ENCODE peak calls at places on chromosome 10, in nine cellular contexts. One of them, this sample, is unnamed.

GRCh38 chr10:71765907-71766716 is 7.2 kb downstream of the VSIR start:
- DNase-seq in smooth muscle cell of the brain vasculature: no peak
- DNase-seq in fibroblast of mammary gland: no peak
- DNase-seq in stimulated activated CD4-positive, alpha-beta T cell treated with anti-CD3 and anti-CD28 coated beads, Interleukin-2, amount 100 ng/mL, for 48 hours: no peak
- DNase-seq in stimulated activated naive B cell treated with anti-CD40 and anti-IgM and Interleukin-4, amounts not matched to agents 10 μg/mL and 1 μg/mL and 100 μg/mL, for 72 hours: no peak
- DNase-seq in tibial artery: no peak
- DNase-seq in activated T-cell treated with anti-CD3 and anti-CD28 coated beads, Interleukin-2, amount 50 U/mL, for 72 hours: no peak
- DNase-seq in coronary artery: no peak
- DNase-seq in NCI-H1417: no peak
- DNase-seq in this sample: no peak

GRCh38 chr10:3131098-3131497 is 41.5 kb downstream of the PITRM1 start:
- DNase-seq in smooth muscle cell of the brain vasculature: no peak
- DNase-seq in fibroblast of mammary gland: peak; percentile 73
- DNase-seq in stimulated activated CD4-positive, alpha-beta T cell treated with anti-CD3 and anti-CD28 coated beads, Interleukin-2, amount 100 ng/mL, for 48 hours: no peak
- DNase-seq in stimulated activated naive B cell treated with anti-CD40 and anti-IgM and Interleukin-4, amounts not matched to agents 10 μg/mL and 1 μg/mL and 100 μg/mL, for 72 hours: no peak
- DNase-seq in tibial artery: no peak
- DNase-seq in activated T-cell treated with anti-CD3 and anti-CD28 coated beads, Interleukin-2, amount 50 U/mL, for 72 hours: no peak
- DNase-seq in coronary artery: no peak
- DNase-seq in NCI-H1417: peak; percentile 47
- DNase-seq in this sample: no peak

GRCh38 chr10:44628921-44629320 is 244.0 kb upstream of the CXCL12 start:
- DNase-seq in smooth muscle cell of the brain vasculature: peak; percentile 18
- DNase-seq in fibroblast of mammary gland: peak; percentile 92
- DNase-seq in stimulated activated CD4-positive, alpha-beta T cell treated with anti-CD3 and anti-CD28 coated beads, Interleukin-2, amount 100 ng/mL, for 48 hours: no peak
- DNase-seq in stimulated activated naive B cell treated with anti-CD40 and anti-IgM and Interleukin-4, amounts not matched to agents 10 μg/mL and 1 μg/mL and 100 μg/mL, for 72 hours: no peak
- DNase-seq in tibial artery: no peak
- DNase-seq in activated T-cell treated with anti-CD3 and anti-CD28 coated beads, Interleukin-2, amount 50 U/mL, for 72 hours: no peak
- DNase-seq in coronary artery: no peak
- DNase-seq in NCI-H1417: no peak
- DNase-seq in this sample: no peak

GRCh38 chr10:12727832-12728215 is 273.7 kb downstream of the CCDC3 start:
- DNase-seq in smooth muscle cell of the brain vasculature: no peak
- DNase-seq in fibroblast of mammary gland: no peak
- DNase-seq in stimulated activated CD4-positive, alpha-beta T cell treated with anti-CD3 and anti-CD28 coated beads, Interleukin-2, amount 100 ng/mL, for 48 hours: no peak
- DNase-seq in stimulated activated naive B cell treated with anti-CD40 and anti-IgM and Interleukin-4, amounts not matched to agents 10 μg/mL and 1 μg/mL and 100 μg/mL, for 72 hours: no peak
- DNase-seq in tibial artery: peak; percentile 51
- DNase-seq in activated T-cell treated with anti-CD3 and anti-CD28 coated beads, Interleukin-2, amount 50 U/mL, for 72 hours: no peak
- DNase-seq in coronary artery: no peak
- DNase-seq in NCI-H1417: no peak
- DNase-seq in this sample: no peak

GRCh38 chr10:101940916-101941315 is 97.3 kb upstream of the KCNIP2 start:
- DNase-seq in smooth muscle cell of the brain vasculature: no peak
- DNase-seq in fibroblast of mammary gland: peak; percentile 50
- DNase-seq in stimulated activated CD4-positive, alpha-beta T cell treated with anti-CD3 and anti-CD28 coated beads, Interleukin-2, amount 100 ng/mL, for 48 hours: no peak
- DNase-seq in stimulated activated naive B cell treated with anti-CD40 and anti-IgM and Interleukin-4, amounts not matched to agents 10 μg/mL and 1 μg/mL and 100 μg/mL, for 72 hours: no peak
- DNase-seq in tibial artery: no peak
- DNase-seq in activated T-cell treated with anti-CD3 and anti-CD28 coated beads, Interleukin-2, amount 50 U/mL, for 72 hours: no peak
- DNase-seq in coronary artery: no peak
- DNase-seq in NCI-H1417: no peak
- DNase-seq in this sample: no peak

GRCh38 chr10:14412624-14413023 is 81.9 kb upstream of the FRMD4A start:
- DNase-seq in smooth muscle cell of the brain vasculature: no peak
- DNase-seq in fibroblast of mammary gland: no peak
- DNase-seq in stimulated activated CD4-positive, alpha-beta T cell treated with anti-CD3 and anti-CD28 coated beads, Interleukin-2, amount 100 ng/mL, for 48 hours: no peak
- DNase-seq in stimulated activated naive B cell treated with anti-CD40 and anti-IgM and Interleukin-4, amounts not matched to agents 10 μg/mL and 1 μg/mL and 100 μg/mL, for 72 hours: no peak
- DNase-seq in tibial artery: no peak
- DNase-seq in activated T-cell treated with anti-CD3 and anti-CD28 coated beads, Interleukin-2, amount 50 U/mL, for 72 hours: no peak
- DNase-seq in coronary artery: no peak
- DNase-seq in NCI-H1417: no peak
- DNase-seq in this sample: no peak

GRCh38 chr10:102115775-102116174 is 4.4 kb downstream of the LDB1 start:
- DNase-seq in smooth muscle cell of the brain vasculature: no peak
- DNase-seq in fibroblast of mammary gland: no peak
- DNase-seq in stimulated activated CD4-positive, alpha-beta T cell treated with anti-CD3 and anti-CD28 coated beads, Interleukin-2, amount 100 ng/mL, for 48 hours: no peak
- DNase-seq in stimulated activated naive B cell treated with anti-CD40 and anti-IgM and Interleukin-4, amounts not matched to agents 10 μg/mL and 1 μg/mL and 100 μg/mL, for 72 hours: no peak
- DNase-seq in tibial artery: no peak
- DNase-seq in activated T-cell treated with anti-CD3 and anti-CD28 coated beads, Interleukin-2, amount 50 U/mL, for 72 hours: no peak
- DNase-seq in coronary artery: no peak
- DNase-seq in NCI-H1417: no peak
- DNase-seq in this sample: no peak

GRCh38 chr10:47176206-47176902 is 123.6 kb upstream of the GDF10 start:
- DNase-seq in smooth muscle cell of the brain vasculature: no peak
- DNase-seq in fibroblast of mammary gland: no peak
- DNase-seq in stimulated activated CD4-positive, alpha-beta T cell treated with anti-CD3 and anti-CD28 coated beads, Interleukin-2, amount 100 ng/mL, for 48 hours: no peak
- DNase-seq in stimulated activated naive B cell treated with anti-CD40 and anti-IgM and Interleukin-4, amounts not matched to agents 10 μg/mL and 1 μg/mL and 100 μg/mL, for 72 hours: no peak
- DNase-seq in tibial artery: no peak
- DNase-seq in activated T-cell treated with anti-CD3 and anti-CD28 coated beads, Interleukin-2, amount 50 U/mL, for 72 hours: no peak
- DNase-seq in coronary artery: peak; percentile 56
- DNase-seq in NCI-H1417: no peak
- DNase-seq in this sample: no peak

This sample was measured in central memory CD8-positive, alpha-beta T cell.